ENCODE peak calls at places on chromosomes 1 and 21, in eight cellular contexts. T is right lobe of liver, G is tibial nerve, S is spleen, Z is GM12891, F is H54, D is adrenal gland, U is stomach. C is an unnamed sample.

GRCh38 chr1:16720403-16721223 is 19.7 kb upstream of the RNU1-4 start:
- DNase-seq in U (peak), G (no peak), D (no peak), F (no peak), T (peak), S (peak), Z (no peak), C (no peak)

GRCh38 chr1:180185971-180186645 is 31.4 kb downstream of the QSOX1 start:
- DNase-seq in T (peak), D (no peak), Z (no peak), S (peak), U (no peak), G (no peak), F (no peak), C (no peak)

GRCh38 chr1:201624741-201625646 is 86.1 kb downstream of the NAV1 start:
- DNase-seq in U (no peak), G (no peak), T (no peak), F (peak), S (no peak), Z (no peak), D (no peak), C (no peak)

GRCh38 chr1:16186655-16187235 is 25.7 kb downstream of the ARHGEF19 start:
- DNase-seq in U (no peak), T (no peak), G (no peak), F (no peak), S (no peak), Z (no peak), D (no peak), C (no peak)

GRCh38 chr21:15063821-15064575 is 802 bp downstream of the NRIP1 start:
- DNase-seq in T (peak), D (peak), S (no peak), G (peak), U (peak), F (peak), Z (no peak), C (peak)

GRCh38 chr1:191913234-191913948 is 244.9 kb upstream of the RGS18 start:
- DNase-seq in T (no peak), G (no peak), U (no peak), Z (no peak), D (no peak), S (no peak), F (no peak), C (no peak)

GRCh38 chr1:235648407-235648907 is 1.1 kb downstream of the GNG4 start:
- DNase-seq in S (peak), U (no peak), T (no peak), F (no peak), G (no peak), Z (no peak), D (peak), C (peak)

GRCh38 chr1:187685338-187685737 is 856.6 kb downstream of the PLA2G4A start:
- DNase-seq in Z (no peak), T (no peak), G (no peak), U (no peak), S (no peak), D (no peak), F (no peak), C (no peak)

GRCh38 chr1:201888282-201889033 is at the start of gene SHISA4:
- DNase-seq in U (peak), Z (peak), D (peak), G (peak), F (peak), T (peak), S (peak), C (peak)

GRCh38 chr1:150553392-150554085 is 4.3 kb downstream of the ADAMTSL4 start:
- DNase-seq in F (no peak), G (no peak), U (no peak), S (peak), T (no peak), D (no peak), Z (no peak), C (no peak)
- TF ChIP-seq POLR2A in F (no peak), G (no peak), U (no peak), S (no peak), T (no peak), D (no peak), Z (no peak), C (no peak)

GRCh38 chr1:2519729-2520128 is 6.7 kb downstream of the PANK4 start:
- DNase-seq in U (no peak), D (no peak), F (no peak), Z (no peak), S (no peak), T (no peak), G (no peak), C (no peak)
- TF ChIP-seq POLR2A in U (no peak), D (no peak), F (no peak), Z (no peak), S (no peak), T (no peak), G (no peak), C (no peak)

GRCh38 chr1:23273450-23274133 is 56.3 kb upstream of the HTR1D start:
- DNase-seq in F (peak), G (no peak), U (no peak), Z (no peak), S (no peak), D (peak), T (no peak), C (no peak)
- TF ChIP-seq POLR2A in F (no peak), G (no peak), U (no peak), Z (no peak), S (no peak), D (no peak), T (no peak), C (no peak)

GRCh38 chr21:32611471-32611997 is 643 bp downstream of the CFAP298 start:
- DNase-seq in T (no peak), D (no peak), S (peak), G (no peak), Z (peak), F (peak), U (peak), C (no peak)

GRCh38 chr21:32612999-32613337 is 791 bp upstream of the CFAP298 start:
- DNase-seq in S (no peak), Z (no peak), U (no peak), T (no peak), D (no peak), G (no peak), F (no peak), C (no peak)

GRCh38 chr21:32613436-32614043 is 1.4 kb upstream of the CFAP298 start:
- DNase-seq in D (no peak), F (no peak), S (no peak), G (no peak), Z (no peak), T (no peak), U (no peak), C (no peak)

DNA sequence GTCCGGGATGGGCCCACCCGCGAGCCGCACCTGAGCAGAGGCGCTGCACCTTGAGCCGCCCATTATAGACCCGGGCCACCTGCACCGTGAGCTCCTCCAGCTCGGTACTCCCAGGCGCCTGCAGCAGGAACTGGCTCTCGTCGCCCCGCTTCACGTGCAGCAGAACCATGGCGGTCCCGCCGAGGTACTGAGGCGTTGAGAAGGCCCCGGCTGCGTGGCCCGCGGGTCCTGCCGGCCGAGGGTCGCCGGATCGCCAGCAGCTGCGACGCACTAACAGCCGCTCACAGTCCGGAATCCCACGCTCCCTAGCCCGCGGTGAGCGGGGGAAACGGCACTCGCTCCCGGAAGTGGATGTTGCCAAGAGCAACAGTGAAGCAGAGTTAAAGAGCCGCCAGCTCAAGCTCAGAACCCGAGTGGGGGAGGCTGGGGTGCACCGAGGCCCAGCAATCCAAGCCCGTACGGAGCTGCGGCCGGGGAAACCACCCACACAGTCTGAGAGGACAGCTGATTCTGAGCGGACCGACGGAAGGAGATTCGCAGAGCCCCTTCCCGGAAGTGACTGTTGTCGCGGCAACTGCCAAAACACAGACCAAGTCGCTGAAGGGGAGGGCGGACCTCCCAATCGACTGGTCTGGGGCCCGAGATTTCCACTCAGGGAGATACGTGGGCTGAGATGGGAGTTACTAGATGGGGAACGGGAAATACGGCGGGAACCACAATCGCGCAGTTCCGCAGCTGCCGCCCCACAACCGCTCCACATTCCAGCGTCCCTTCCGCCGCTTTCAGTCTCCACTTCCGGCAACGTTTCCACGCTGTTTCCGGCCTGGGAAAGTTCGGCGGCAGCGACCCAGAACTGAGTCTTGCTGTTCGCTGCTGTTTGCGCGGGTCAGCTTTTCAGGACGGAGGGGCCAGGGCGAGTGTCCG is at the start of gene CFAP298:
- DNase-seq in D (peak), S (peak), Z (peak), U (peak), T (peak), F (peak), G (peak), C (peak)
- TF ChIP-seq POLR2A in D (no peak), S (no peak), Z (peak), U (no peak), T (no peak), F (peak), G (no peak), C (no peak)